ENCODE peak calls at places on chromosomes 11 and 22, in four cellular contexts. One of them, this sample, is unnamed.

GRCh38 chr11:64742087-64742939 is 1.6 kb downstream of the RASGRP2 start:
- DNase-seq in A549: no peak
- DNase-seq in GM12878: no peak
- DNase-seq in K562: peak; percentile 63
- DNase-seq in this sample: no peak

GRCh38 chr11:134397304-134398078 is 14.6 kb downstream of the B3GAT1 start:
- DNase-seq in A549: no peak
- DNase-seq in GM12878: no peak
- DNase-seq in K562: no peak
- DNase-seq in this sample: no peak

GRCh38 chr11:96827164-96827563 is 437.4 kb downstream of the JRKL start:
- DNase-seq in A549: no peak
- DNase-seq in GM12878: no peak
- DNase-seq in K562: no peak
- DNase-seq in this sample: no peak

GRCh38 chr11:4673781-4674180 is 23.9 kb downstream of the OR51E2 start:
- DNase-seq in A549: no peak
- DNase-seq in GM12878: no peak
- DNase-seq in K562: no peak
- DNase-seq in this sample: no peak

GRCh38 chr11:12220305-12220704 is 109.9 kb downstream of the MICAL2 start:
- DNase-seq in A549: no peak
- DNase-seq in GM12878: no peak
- DNase-seq in K562: no peak
- DNase-seq in this sample: no peak

GRCh38 chr11:46353706-46354105 is 6.4 kb downstream of the DGKZ start:
- DNase-seq in A549: no peak
- DNase-seq in GM12878: no peak
- DNase-seq in K562: no peak
- DNase-seq in this sample: no peak

GRCh38 chr11:71247551-71248250 is 4.7 kb downstream of the SHANK2 start:
- DNase-seq in A549: no peak
- DNase-seq in GM12878: no peak
- DNase-seq in K562: no peak
- DNase-seq in this sample: no peak

GRCh38 chr22:42716221-42716620 is 4.4 kb downstream of the A4GALT start:
- DNase-seq in A549: no peak
- DNase-seq in GM12878: peak; percentile 87
- DNase-seq in K562: no peak
- DNase-seq in this sample: no peak

GRCh38 chr22:19886605-19887250 is 32.1 kb upstream of the GNB1L start:
- DNase-seq in A549: no peak
- DNase-seq in GM12878: no peak
- DNase-seq in K562: no peak
- DNase-seq in this sample: no peak

GRCh38 chr11:4211991-4212390 is 117.4 kb downstream of the RRM1 start:
- DNase-seq in A549: no peak
- DNase-seq in GM12878: no peak
- DNase-seq in K562: no peak
- DNase-seq in this sample: no peak

GRCh38 chr11:61489833-61490585 is 18.5 kb upstream of the LRRC10B start:
- DNase-seq in A549: no peak
- DNase-seq in GM12878: no peak
- DNase-seq in K562: peak; percentile 54
- DNase-seq in this sample: peak; percentile 31

GRCh38 chr11:76048763-76049162 is 157.5 kb downstream of the WNT11 start:
- DNase-seq in A549: no peak
- DNase-seq in GM12878: no peak
- DNase-seq in K562: no peak
- DNase-seq in this sample: no peak

GRCh38 chr11:80417681-80418080 is 976.9 kb upstream of the TENM4 start:
- DNase-seq in A549: no peak
- DNase-seq in GM12878: no peak
- DNase-seq in K562: no peak
- DNase-seq in this sample: no peak

GRCh38 chr11:132114185-132114584 is 743.8 kb downstream of the NTM start:
- DNase-seq in A549: no peak
- DNase-seq in GM12878: no peak
- DNase-seq in K562: no peak
- DNase-seq in this sample: no peak

GRCh38 chr22:17847360-17848078 is 73.2 kb upstream of the BID start:
- DNase-seq in A549: no peak
- DNase-seq in GM12878: no peak
- DNase-seq in K562: peak; percentile 88
- DNase-seq in this sample: no peak

GRCh38 chr11:65415499-65416340 is 6.9 kb upstream of the NEAT1 start:
- DNase-seq in A549: no peak
- DNase-seq in GM12878: no peak
- DNase-seq in K562: no peak
- DNase-seq in this sample: peak; percentile 65

GRCh38 chr11:22192642-22193347 is at the start of gene ANO5:
- DNase-seq in A549: peak; percentile 71
- DNase-seq in GM12878: no peak
- DNase-seq in K562: peak; percentile 44
- DNase-seq in this sample: no peak

GRCh38 chr11:68181719-68182451 is 31.2 kb downstream of the KMT5B start:
- DNase-seq in A549: no peak
- DNase-seq in GM12878: no peak
- DNase-seq in K562: no peak
- DNase-seq in this sample: no peak

GRCh38 chr11:11246166-11246565 is 106.9 kb downstream of the CSNK2A3 start:
- DNase-seq in A549: no peak
- DNase-seq in GM12878: no peak
- DNase-seq in K562: no peak
- DNase-seq in this sample: no peak

GRCh38 chr11:43376065-43376464 is 17.3 kb downstream of the TTC17 start:
- DNase-seq in A549: no peak
- DNase-seq in GM12878: no peak
- DNase-seq in K562: no peak
- DNase-seq in this sample: no peak

GRCh38 chr11:103633037-103633788 is 403.2 kb upstream of the DDI1 start:
- DNase-seq in A549: no peak
- DNase-seq in GM12878: no peak
- DNase-seq in K562: no peak
- DNase-seq in this sample: no peak

GRCh38 chr11:68153742-68154141 is 32.6 kb upstream of the CHKA start:
- DNase-seq in A549: no peak
- DNase-seq in GM12878: no peak
- DNase-seq in K562: no peak
- DNase-seq in this sample: no peak

GRCh38 chr11:66857927-66858185 is 992 bp downstream of the LRFN4 start:
- DNase-seq in A549: no peak
- DNase-seq in GM12878: no peak
- DNase-seq in K562: no peak
- DNase-seq in this sample: no peak
- TF ChIP-seq CHD4 in A549: no peak
- TF ChIP-seq CHD4 in GM12878: no peak
- TF ChIP-seq CHD4 in K562: no peak
- TF ChIP-seq CHD4 in this sample: no peak

DNA sequence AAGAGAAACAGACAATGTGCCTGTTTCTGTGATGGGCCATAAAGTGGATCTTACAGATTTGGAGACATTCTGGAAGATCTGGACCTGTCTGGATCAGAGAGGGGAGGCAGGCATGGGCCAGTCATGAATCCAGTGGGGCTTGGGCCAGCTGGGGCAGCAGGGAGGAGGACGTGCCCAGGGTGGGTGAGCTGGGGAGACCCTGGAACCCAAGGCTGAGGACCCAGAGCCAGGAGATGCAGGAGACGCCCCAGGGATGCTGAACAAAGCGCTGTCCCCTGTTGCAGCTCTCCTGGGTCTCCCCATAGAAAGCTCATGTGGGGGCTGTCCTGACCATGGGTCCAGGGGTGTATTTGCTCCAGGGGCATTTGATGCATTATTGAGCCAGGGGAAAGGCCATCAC is 1.5 kb upstream of the APOBEC3A start:
- DNase-seq in A549: no peak
- DNase-seq in GM12878: no peak
- DNase-seq in K562: no peak
- DNase-seq in this sample: no peak
- TF ChIP-seq CHD4 in A549: no peak
- TF ChIP-seq CHD4 in GM12878: no peak
- TF ChIP-seq CHD4 in K562: no peak
- TF ChIP-seq CHD4 in this sample: no peak

GRCh38 chr11:114678125-114679036 is at the start of gene NXPE2:
- DNase-seq in A549: no peak
- DNase-seq in GM12878: no peak
- DNase-seq in K562: no peak
- DNase-seq in this sample: no peak
- TF ChIP-seq CHD4 in A549: no peak
- TF ChIP-seq CHD4 in GM12878: no peak
- TF ChIP-seq CHD4 in K562: no peak
- TF ChIP-seq CHD4 in this sample: no peak

GRCh38 chr11:19244621-19245020 is 3.9 kb upstream of the E2F8 start:
- DNase-seq in A549: no peak
- DNase-seq in GM12878: no peak
- DNase-seq in K562: no peak
- DNase-seq in this sample: no peak

GRCh38 chr11:19244084-19244483 is 3.3 kb upstream of the E2F8 start:
- DNase-seq in A549: no peak
- DNase-seq in GM12878: no peak
- DNase-seq in K562: no peak
- DNase-seq in this sample: peak; percentile 28

GRCh38 chr11:19245351-19245750 is 4.6 kb upstream of the E2F8 start:
- DNase-seq in A549: no peak
- DNase-seq in GM12878: no peak
- DNase-seq in K562: no peak
- DNase-seq in this sample: no peak

GRCh38 chr11:19243601-19244000 is 2.9 kb upstream of the E2F8 start:
- DNase-seq in A549: no peak
- DNase-seq in GM12878: no peak
- DNase-seq in K562: no peak
- DNase-seq in this sample: no peak

GRCh38 chr11:19246816-19247215 is 6.1 kb upstream of the E2F8 start:
- DNase-seq in A549: no peak
- DNase-seq in GM12878: no peak
- DNase-seq in K562: no peak
- DNase-seq in this sample: no peak
- TF ChIP-seq CHD4 in A549: no peak
- TF ChIP-seq CHD4 in GM12878: no peak
- TF ChIP-seq CHD4 in K562: no peak
- TF ChIP-seq CHD4 in this sample: no peak

GRCh38 chr22:27387561-27387960 is 414.0 kb downstream of the MN1 start:
- DNase-seq in A549: no peak
- DNase-seq in GM12878: no peak
- DNase-seq in K562: no peak
- DNase-seq in this sample: no peak
- TF ChIP-seq CHD4 in A549: no peak
- TF ChIP-seq CHD4 in GM12878: no peak
- TF ChIP-seq CHD4 in K562: no peak
- TF ChIP-seq CHD4 in this sample: no peak

GRCh38 chr22:43901976-43902643 is 10.3 kb upstream of the PNPLA5 start:
- DNase-seq in A549: peak; percentile 33
- DNase-seq in GM12878: no peak
- DNase-seq in K562: no peak
- DNase-seq in this sample: no peak
- TF ChIP-seq CHD4 in A549: no peak
- TF ChIP-seq CHD4 in GM12878: no peak
- TF ChIP-seq CHD4 in K562: no peak
- TF ChIP-seq CHD4 in this sample: no peak

GRCh38 chr11:62930157-62930556 is 9.0 kb upstream of the CHRM1 start:
- DNase-seq in A549: no peak
- DNase-seq in GM12878: no peak
- DNase-seq in K562: no peak
- DNase-seq in this sample: no peak
- TF ChIP-seq CHD4 in A549: no peak
- TF ChIP-seq CHD4 in GM12878: no peak
- TF ChIP-seq CHD4 in K562: no peak
- TF ChIP-seq CHD4 in this sample: no peak

This sample was measured in HepG2.